ENCODE peak calls at places on chromosomes 7 and 10, in six cellular contexts. One of them, this sample, is unnamed.
A peak's percentile ranks its signal among the peaks of the same experiment; 100 is the strongest.

GRCh38 chr10:23535381-23535780 is 96.5 kb downstream of the OTUD1 start:
- DNase-seq in activated CD4-positive, alpha-beta T cell treated with anti-CD3 and anti-CD28 coated beads, Interleukin-2, amount 10 ng/mL, durations not matched to agents 7 days and 5 days: no peak
- DNase-seq in NT2/D1: no peak
- DNase-seq in GM12865: no peak
- DNase-seq in NCI-H774: no peak
- DNase-seq in adipocyte: no peak
- DNase-seq in this sample: no peak

GRCh38 chr7:99137418-99138180 is 6.3 kb downstream of the SMURF1 start:
- DNase-seq in activated CD4-positive, alpha-beta T cell treated with anti-CD3 and anti-CD28 coated beads, Interleukin-2, amount 10 ng/mL, durations not matched to agents 7 days and 5 days: no peak
- DNase-seq in NT2/D1: peak; percentile 61
- DNase-seq in GM12865: no peak
- DNase-seq in NCI-H774: no peak
- DNase-seq in adipocyte: peak; percentile 88
- DNase-seq in this sample: no peak

GRCh38 chr7:94418851-94419250 is 24.2 kb downstream of the COL1A2 start:
- DNase-seq in activated CD4-positive, alpha-beta T cell treated with anti-CD3 and anti-CD28 coated beads, Interleukin-2, amount 10 ng/mL, durations not matched to agents 7 days and 5 days: no peak
- DNase-seq in NT2/D1: no peak
- DNase-seq in GM12865: no peak
- DNase-seq in NCI-H774: no peak
- DNase-seq in adipocyte: no peak
- DNase-seq in this sample: no peak

GRCh38 chr7:112877671-112878460 is 87.7 kb upstream of the TMEM168 start:
- DNase-seq in activated CD4-positive, alpha-beta T cell treated with anti-CD3 and anti-CD28 coated beads, Interleukin-2, amount 10 ng/mL, durations not matched to agents 7 days and 5 days: no peak
- DNase-seq in NT2/D1: no peak
- DNase-seq in GM12865: no peak
- DNase-seq in NCI-H774: no peak
- DNase-seq in adipocyte: peak; percentile 17
- DNase-seq in this sample: no peak

GRCh38 chr10:122422266-122422980 is 32.0 kb upstream of the ARMS2 start:
- DNase-seq in activated CD4-positive, alpha-beta T cell treated with anti-CD3 and anti-CD28 coated beads, Interleukin-2, amount 10 ng/mL, durations not matched to agents 7 days and 5 days: no peak
- DNase-seq in NT2/D1: no peak
- DNase-seq in GM12865: no peak
- DNase-seq in NCI-H774: no peak
- DNase-seq in adipocyte: no peak
- DNase-seq in this sample: peak; percentile 64

GRCh38 chr7:145909956-145910611 is 206.5 kb upstream of the CNTNAP2 start:
- DNase-seq in activated CD4-positive, alpha-beta T cell treated with anti-CD3 and anti-CD28 coated beads, Interleukin-2, amount 10 ng/mL, durations not matched to agents 7 days and 5 days: no peak
- DNase-seq in NT2/D1: no peak
- DNase-seq in GM12865: no peak
- DNase-seq in NCI-H774: no peak
- DNase-seq in adipocyte: no peak
- DNase-seq in this sample: no peak

GRCh38 chr10:97648557-97649404 is 8.3 kb downstream of the PI4K2A start:
- DNase-seq in activated CD4-positive, alpha-beta T cell treated with anti-CD3 and anti-CD28 coated beads, Interleukin-2, amount 10 ng/mL, durations not matched to agents 7 days and 5 days: peak; percentile 25
- DNase-seq in NT2/D1: no peak
- DNase-seq in GM12865: peak; percentile 62
- DNase-seq in NCI-H774: no peak
- DNase-seq in adipocyte: peak; percentile 73
- DNase-seq in this sample: peak; percentile 67

GRCh38 chr7:17142831-17143541 is 155.5 kb upstream of the AHR start:
- DNase-seq in activated CD4-positive, alpha-beta T cell treated with anti-CD3 and anti-CD28 coated beads, Interleukin-2, amount 10 ng/mL, durations not matched to agents 7 days and 5 days: no peak
- DNase-seq in NT2/D1: no peak
- DNase-seq in GM12865: no peak
- DNase-seq in NCI-H774: no peak
- DNase-seq in adipocyte: peak; percentile 25
- DNase-seq in this sample: no peak

GRCh38 chr10:30534465-30535144 is 94.9 kb downstream of the LYZL2 start:
- DNase-seq in activated CD4-positive, alpha-beta T cell treated with anti-CD3 and anti-CD28 coated beads, Interleukin-2, amount 10 ng/mL, durations not matched to agents 7 days and 5 days: peak; percentile 81
- DNase-seq in NT2/D1: peak; percentile 44
- DNase-seq in GM12865: peak; percentile 88
- DNase-seq in NCI-H774: peak; percentile 9
- DNase-seq in adipocyte: peak; percentile 93
- DNase-seq in this sample: peak; percentile 86

GRCh38 chr10:29304259-29305030 is 15.6 kb downstream of the LYZL1 start:
- DNase-seq in activated CD4-positive, alpha-beta T cell treated with anti-CD3 and anti-CD28 coated beads, Interleukin-2, amount 10 ng/mL, durations not matched to agents 7 days and 5 days: peak; percentile 37
- DNase-seq in NT2/D1: peak; percentile 75
- DNase-seq in GM12865: peak; percentile 69
- DNase-seq in NCI-H774: peak; percentile 48
- DNase-seq in adipocyte: peak; percentile 92
- DNase-seq in this sample: peak; percentile 47

GRCh38 chr7:40077849-40078248 is 56.6 kb downstream of the MPLKIP start:
- DNase-seq in activated CD4-positive, alpha-beta T cell treated with anti-CD3 and anti-CD28 coated beads, Interleukin-2, amount 10 ng/mL, durations not matched to agents 7 days and 5 days: no peak
- DNase-seq in NT2/D1: no peak
- DNase-seq in GM12865: no peak
- DNase-seq in NCI-H774: no peak
- DNase-seq in adipocyte: peak; percentile 75
- DNase-seq in this sample: no peak

This sample was measured in activated CD8-positive, alpha-beta memory T cell treated with anti-CD3 and anti-CD28 coated beads, Interleukin-2, amount 10 ng/mL, durations not matched to agents 7 days and 5 days.